ENCODE peak calls at places on chromosomes 3 and 15, in six cellular contexts. S is neuronal stem cell, Y is IMR-90, L is H9, R is mesenchymal stem cell, O is H1. K is an unnamed sample.

GRCh38 chr3:173287361-173287760 is 110.2 kb upstream of the NLGN1 start:
- DNase-seq in O (no peak), S (no peak), R (no peak), L (no peak), Y (no peak), K (no peak)

GRCh38 chr3:9703736-9704342 is at the start of gene CPNE9:
- DNase-seq in Y (no peak), O (no peak), L (peak; percentile 41), R (no peak), S (no peak), K (no peak)

GRCh38 chr15:63246691-63247464 is 30.5 kb upstream of the APH1B start:
- DNase-seq in S (no peak), Y (peak; percentile 91), L (no peak), R (peak; percentile 92), O (no peak), K (no peak)

GRCh38 chr15:87877114-87877810 is 379.3 kb downstream of the NTRK3 start:
- DNase-seq in Y (peak; percentile 93), S (no peak), O (no peak), L (no peak), R (peak; percentile 71), K (peak; percentile 19)

GRCh38 chr3:16174389-16174788 is at the start of gene GALNT15:
- DNase-seq in S (no peak), Y (peak; percentile 98), R (peak; percentile 98), L (peak; percentile 19), O (no peak), K (no peak)

GRCh38 chr15:89512631-89513030 is 16.2 kb upstream of the RHCG start:
- DNase-seq in O (no peak), L (no peak), S (no peak), R (no peak), Y (no peak), K (no peak)

GRCh38 chr3:45145681-45146614 is at the start of gene CDCP1:
- DNase-seq in O (no peak), R (peak; percentile 43), S (no peak), Y (no peak), L (peak; percentile 77), K (peak; percentile 58)

GRCh38 chr15:54559405-54560064 is 581.3 kb downstream of the UNC13C start:
- DNase-seq in L (no peak), S (no peak), Y (no peak), O (no peak), R (no peak), K (no peak)

GRCh38 chr3:98744283-98744682 is 18.9 kb upstream of the ST3GAL6 start:
- DNase-seq in R (no peak), Y (no peak), L (no peak), O (no peak), S (no peak), K (no peak)

GRCh38 chr3:69214241-69214640 is 91.8 kb upstream of the LMOD3 start:
- DNase-seq in O (no peak), L (no peak), R (no peak), Y (no peak), S (no peak), K (no peak)

GRCh38 chr3:25033407-25034029 is 394.5 kb upstream of the RARB start:
- DNase-seq in Y (peak; percentile 6), S (peak; percentile 45), O (peak; percentile 31), L (peak; percentile 79), R (peak; percentile 26), K (peak; percentile 88)

GRCh38 chr3:197003461-197004385 is 25.9 kb downstream of the MELTF start:
- DNase-seq in Y (no peak), O (no peak), S (peak; percentile 23), L (peak; percentile 55), R (no peak), K (peak; percentile 47)

GRCh38 chr15:69451951-69452701 is 492 bp upstream of the RPLP1 start:
- DNase-seq in R (no peak), L (no peak), O (no peak), Y (peak; percentile 56), S (no peak), K (no peak)

GRCh38 chr3:149310796-149311534 is 22.5 kb downstream of the TM4SF18 start:
- DNase-seq in Y (no peak), O (no peak), S (no peak), R (no peak), L (no peak), K (no peak)

GRCh38 chr3:42148982-42149432 is 57.9 kb downstream of the TRAK1 start:
- DNase-seq in S (peak; percentile 80), Y (peak; percentile 91), O (peak; percentile 43), L (peak; percentile 92), R (peak; percentile 86), K (peak; percentile 94)

GRCh38 chr3:100954990-100955389 is 38.2 kb downstream of the ABI3BP start:
- DNase-seq in S (no peak), R (peak; percentile 70), L (no peak), Y (peak; percentile 97), O (no peak), K (no peak)

GRCh38 chr3:20836801-20837200 is 650.8 kb upstream of the SGO1 start:
- DNase-seq in R (no peak), O (no peak), L (no peak), Y (no peak), S (no peak), K (no peak)

GRCh38 chr3:86792316-86792715 is 198.6 kb downstream of the VGLL3 start:
- DNase-seq in O (no peak), S (no peak), L (no peak), R (no peak), Y (peak; percentile 66), K (no peak)

GRCh38 chr3:127693336-127693843 is 20.6 kb downstream of the ABTB1 start:
- DNase-seq in R (no peak), O (no peak), S (no peak), L (no peak), Y (no peak), K (no peak)

GRCh38 chr3:116691041-116691440 is 18.5 kb upstream of the TUSC7 start:
- DNase-seq in R (no peak), S (no peak), Y (no peak), L (no peak), O (no peak), K (no peak)

GRCh38 chr3:39524107-39524506 is 56.6 kb downstream of the MOBP start:
- DNase-seq in O (no peak), S (no peak), R (no peak), Y (no peak), L (no peak), K (peak; percentile 50)

GRCh38 chr3:19901337-19901736 is 32.7 kb downstream of the EFHB start:
- DNase-seq in O (no peak), Y (no peak), L (no peak), S (no peak), R (no peak), K (no peak)

GRCh38 chr3:193240850-193241706 is at the start of gene PLAAT1:
- DNase-seq in Y (peak; percentile 19), L (peak; percentile 76), O (peak; percentile 38), S (peak; percentile 57), R (peak; percentile 63), K (peak; percentile 78)

GRCh38 chr15:87547470-87548181 is 708.9 kb downstream of the NTRK3 start:
- DNase-seq in R (no peak), Y (no peak), L (no peak), S (no peak), O (no peak), K (no peak)

GRCh38 chr3:101571028-101571895 is 2.7 kb upstream of the PCNP start:
- DNase-seq in O (no peak), L (no peak), S (no peak), Y (no peak), R (no peak), K (no peak)

GRCh38 chr15:74400915-74401757 is 32.6 kb downstream of the SEMA7A start:
- DNase-seq in Y (no peak), R (no peak), S (no peak), O (no peak), L (no peak), K (no peak)

GRCh38 chr15:63948436-63948835 is 97.8 kb downstream of the DAPK2 start:
- DNase-seq in O (no peak), R (no peak), S (no peak), L (peak; percentile 12), Y (no peak), K (no peak)

GRCh38 chr15:61634837-61635236 is 405.7 kb upstream of the RORA start:
- DNase-seq in L (no peak), Y (no peak), S (no peak), R (no peak), O (no peak), K (no peak)

DNA sequence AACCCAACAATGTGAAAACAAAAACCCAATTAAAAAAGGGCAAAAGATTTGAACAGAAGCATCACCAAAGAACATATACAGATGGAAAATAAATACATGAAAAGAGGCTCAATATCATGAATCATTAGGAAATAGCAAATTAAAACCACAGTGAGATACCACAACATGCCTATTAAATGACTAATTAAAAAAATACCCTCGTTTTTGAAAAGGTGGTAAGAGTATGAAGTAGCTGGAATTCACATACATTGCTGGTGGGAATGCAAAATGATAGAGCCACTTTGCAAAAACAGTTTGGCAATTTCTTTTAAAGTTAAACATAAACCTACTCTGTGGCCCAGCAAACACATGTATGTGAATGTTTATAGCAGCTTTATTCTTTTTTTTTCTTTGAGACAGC is 75.8 kb downstream of the B3GNT5 start:
- DNase-seq in L (no peak), Y (peak; percentile 17), O (no peak), R (peak; percentile 44), S (no peak), K (no peak)
- H2BK15ac ChIP-seq in L (no peak overlapping the region), Y (no peak overlapping the region), O (no peak overlapping the region), R (no peak overlapping the region), S (no peak overlapping the region), K (no peak overlapping the region)

GRCh38 chr3:126111126-126111551 is 27.2 kb upstream of the SLC41A3 start:
- DNase-seq in L (no peak), S (no peak), Y (no peak), R (no peak), O (no peak), K (no peak)
- H2BK15ac ChIP-seq in L (no peak overlapping the region), S (no peak overlapping the region), Y (no peak overlapping the region), R (no peak overlapping the region), O (no peak overlapping the region), K (no peak overlapping the region)

GRCh38 chr3:143056372-143056771 is 55.0 kb downstream of the U2SURP start:
- DNase-seq in S (no peak), L (no peak), Y (no peak), R (no peak), O (no peak), K (no peak)
- H2BK15ac ChIP-seq in S (no peak overlapping the region), L (no peak overlapping the region), Y (no peak overlapping the region), R (no peak overlapping the region), O (no peak overlapping the region), K (no peak overlapping the region)

DNA sequence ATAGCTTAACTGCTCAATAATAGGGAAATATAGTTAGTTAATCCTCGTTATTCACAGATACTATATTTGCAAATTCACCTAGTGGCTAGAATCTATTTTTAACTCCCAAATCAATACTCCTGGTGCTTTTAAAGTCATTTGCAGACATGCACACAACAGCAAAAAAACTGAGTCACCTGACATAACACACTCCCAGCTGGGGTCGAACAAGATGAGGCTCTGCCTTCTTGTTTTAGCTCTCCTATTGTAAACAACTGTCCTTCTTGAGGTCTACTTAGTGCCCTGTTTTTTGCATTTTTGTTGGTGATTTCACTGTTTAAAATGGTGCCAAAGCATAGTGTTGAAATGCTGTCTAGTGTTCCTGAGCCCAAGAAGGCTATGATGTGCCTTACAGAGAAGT is 18.4 kb downstream of the MAP3K13 start:
- DNase-seq in S (no peak), Y (no peak), L (no peak), R (peak; percentile 10), O (no peak), K (no peak)
- H2BK15ac ChIP-seq in S (no peak overlapping the region), Y (no peak overlapping the region), L (no peak overlapping the region), R (no peak overlapping the region), O (no peak overlapping the region), K (no peak overlapping the region)

GRCh38 chr3:191593486-191593885 is 132.5 kb downstream of the PYDC2 start:
- DNase-seq in R (no peak), S (no peak), L (no peak), O (no peak), Y (no peak), K (no peak)
- H2BK15ac ChIP-seq in R (no peak overlapping the region), S (no peak overlapping the region), L (no peak overlapping the region), O (no peak overlapping the region), Y (no peak overlapping the region), K (no peak overlapping the region)

GRCh38 chr3:142966808-142967207 is 3.3 kb upstream of the PAQR9 start:
- DNase-seq in O (no peak), R (no peak), S (no peak), Y (no peak), L (no peak), K (no peak)
- H2BK15ac ChIP-seq in O (no peak overlapping the region), R (no peak overlapping the region), S (no peak overlapping the region), Y (no peak overlapping the region), L (no peak overlapping the region), K (no peak overlapping the region)